ENCODE peak calls at places on chromosomes 5 and 9, in five cellular contexts. I, A, W, J and Z are unnamed samples.

GRCh38 chr9:92463387-92463786 is 18.9 kb downstream of the ASPN start:
- DNase-seq in W (no peak), A (no peak), J (no peak), I (no peak), Z (no peak)

GRCh38 chr5:139417214-139417613 is 13.3 kb upstream of the SPATA24 start:
- DNase-seq in A (no peak), I (no peak), W (no peak), J (peak; percentile 60), Z (no peak)

GRCh38 chr5:76271836-76272235 is 131.2 kb upstream of the IQGAP2 start:
- DNase-seq in W (no peak), J (no peak), I (no peak), A (no peak), Z (no peak)

GRCh38 chr5:116778015-116778414 is 203.4 kb upstream of the SEMA6A start:
- DNase-seq in W (no peak), J (peak; percentile 18), I (no peak), A (no peak), Z (no peak)

GRCh38 chr5:470961-471749 is 28.2 kb downstream of the EXOC3 start:
- DNase-seq in W (no peak), J (no peak), I (no peak), A (no peak), Z (no peak)

GRCh38 chr9:108225371-108225905 is 630.3 kb downstream of the ACTL7B start:
- DNase-seq in A (no peak), J (no peak), I (no peak), W (peak; percentile 38), Z (no peak)

GRCh38 chr9:34578241-34579096 is 11.1 kb downstream of the CNTFR start:
- DNase-seq in W (peak; percentile 60), I (peak; percentile 46), J (peak; percentile 31), A (no peak), Z (no peak)

GRCh38 chr5:74673011-74673790 is 11.8 kb upstream of the HEXB start:
- DNase-seq in I (peak; percentile 49), A (no peak), W (peak; percentile 66), J (peak; percentile 58), Z (no peak)

GRCh38 chr9:10015755-10016154 is 597.0 kb downstream of the PTPRD start:
- DNase-seq in J (no peak), A (no peak), I (no peak), W (no peak), Z (no peak)

GRCh38 chr5:127702913-127703575 is at the start of gene CCDC192:
- DNase-seq in I (no peak), A (no peak), J (no peak), W (no peak), Z (no peak)

DNA sequence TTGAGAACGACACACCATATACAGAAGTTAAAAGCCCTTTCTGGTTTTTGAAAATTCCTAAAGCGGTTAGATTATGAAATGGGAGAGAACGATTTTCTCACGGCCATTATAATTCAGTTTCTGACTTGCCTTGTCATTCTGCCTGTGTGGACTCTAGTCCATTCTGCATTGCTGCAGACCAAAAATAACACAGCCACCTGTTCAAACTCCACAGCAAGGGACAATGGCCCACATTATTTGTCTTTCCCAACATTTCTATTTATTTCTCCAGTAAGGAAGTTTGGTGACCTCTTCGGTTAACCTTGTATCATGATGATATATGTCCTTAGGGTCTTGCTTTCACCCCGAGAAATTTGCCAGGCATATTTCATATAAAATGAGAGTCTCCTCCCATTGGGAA is 497.7 kb downstream of the BRINP1 start:
- DNase-seq in A (no peak), W (no peak), J (no peak), I (no peak), Z (no peak)
- TF ChIP-seq CTCF in A (no peak), W (no peak), J (no peak), I (no peak), Z (no peak)

GRCh38 chr9:120578614-120579013 is 1.4 kb downstream of the CDK5RAP2 start:
- DNase-seq in I (no peak), J (no peak), A (no peak), W (no peak), Z (no peak)
- H3K4me3 ChIP-seq in I (peak overlapping the region; percentile 94), J (peak overlapping the region; percentile 98), A (no peak overlapping the region), W (no peak overlapping the region), Z (peak overlapping the region; percentile 97)

DNA sequence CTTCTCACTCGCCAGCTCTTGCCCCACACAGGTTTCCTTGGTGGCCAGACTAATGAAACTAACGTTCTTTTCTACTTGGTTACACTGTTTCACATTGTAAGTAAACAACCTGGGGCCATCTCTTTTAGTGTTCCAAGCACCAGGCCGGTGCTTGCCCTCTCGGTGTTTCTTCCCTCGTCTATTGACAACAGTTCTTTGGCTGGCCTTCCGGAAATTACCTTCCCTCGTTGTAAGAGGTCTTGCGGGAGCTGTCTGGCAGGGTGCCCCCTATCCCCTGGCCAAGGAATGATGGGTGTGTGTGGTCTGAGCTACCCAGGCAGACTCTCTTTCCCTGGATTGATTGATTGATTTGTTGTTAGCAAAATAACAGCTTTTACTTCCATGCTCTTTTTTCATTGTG is 918 bp upstream of the MYMK start:
- DNase-seq in I (no peak), A (peak; percentile 65), W (no peak), J (no peak), Z (no peak)
- TF ChIP-seq CTCF in I (no peak), A (no peak), W (no peak), J (no peak), Z (no peak)

GRCh38 chr5:143404416-143405062 is 1.1 kb upstream of the NR3C1 start:
- DNase-seq in W (peak; percentile 96), A (peak; percentile 66), J (peak; percentile 95), I (peak; percentile 85), Z (peak; percentile 65)

GRCh38 chr5:143403357-143403606 is 204 bp downstream of the NR3C1 start:
- DNase-seq in W (no peak), I (no peak), A (no peak), J (no peak), Z (no peak)

GRCh38 chr5:143402464-143403356 is 776 bp downstream of the NR3C1 start:
- DNase-seq in J (peak; percentile 68), A (peak; percentile 58), I (peak; percentile 81), W (peak; percentile 56), Z (no peak)

GRCh38 chr5:143405063-143405746 is 1.7 kb upstream of the NR3C1 start:
- DNase-seq in W (peak; percentile 91), J (peak; percentile 89), A (peak; percentile 75), I (peak; percentile 89), Z (peak; percentile 67)

DNA sequence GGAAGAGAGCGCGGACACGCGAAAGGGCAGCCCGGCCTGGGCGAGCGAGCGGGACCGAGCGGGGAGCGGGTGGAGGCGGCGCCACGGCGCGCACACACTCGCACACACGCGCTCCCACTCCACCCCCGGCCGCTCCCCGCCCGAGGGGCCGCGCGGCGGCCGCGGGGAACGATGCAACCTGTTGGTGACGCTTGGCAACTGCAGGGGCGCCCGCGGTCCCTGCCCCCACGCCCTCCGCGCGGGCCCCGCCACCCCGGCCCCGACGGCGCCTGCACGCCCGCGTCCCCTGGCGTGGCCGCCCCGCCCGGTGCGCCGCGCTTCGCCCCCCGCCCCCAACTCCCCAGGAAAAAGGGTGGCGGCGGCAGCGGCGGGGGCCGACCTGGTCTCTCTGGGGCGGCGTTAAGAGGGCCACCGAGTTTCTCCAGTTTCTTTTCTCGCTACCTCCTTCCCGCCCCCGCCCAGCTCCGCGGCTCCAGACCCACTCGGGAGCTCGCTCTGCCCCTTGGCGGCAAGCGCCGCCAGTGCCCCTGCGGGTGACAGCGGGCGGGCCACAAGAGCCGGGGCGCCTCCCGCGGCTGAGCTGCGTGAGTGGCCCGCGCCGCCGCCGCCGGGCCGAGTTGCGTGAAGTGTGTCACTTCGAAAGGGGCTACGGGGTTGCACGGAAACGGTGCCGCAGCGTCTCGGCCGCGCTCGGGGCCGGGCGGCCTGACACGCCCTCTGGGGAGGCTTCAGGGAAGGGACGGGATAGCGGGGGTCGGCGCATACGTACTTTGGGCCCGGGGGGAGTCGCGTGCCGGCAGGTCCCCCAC is at the start of gene NR3C1:
- DNase-seq in W (peak; percentile 93), I (peak; percentile 92), J (peak; percentile 86), A (peak; percentile 78), Z (peak; percentile 74)
- H3K4me3 ChIP-seq in W (peak within 1 kb of the TSS; percentile 83), I (peak within 1 kb of the TSS; percentile 95), J (peak within 1 kb of the TSS; percentile 84), A (peak within 1 kb of the TSS; percentile 86), Z (peak within 1 kb of the TSS; percentile 97)

DNA sequence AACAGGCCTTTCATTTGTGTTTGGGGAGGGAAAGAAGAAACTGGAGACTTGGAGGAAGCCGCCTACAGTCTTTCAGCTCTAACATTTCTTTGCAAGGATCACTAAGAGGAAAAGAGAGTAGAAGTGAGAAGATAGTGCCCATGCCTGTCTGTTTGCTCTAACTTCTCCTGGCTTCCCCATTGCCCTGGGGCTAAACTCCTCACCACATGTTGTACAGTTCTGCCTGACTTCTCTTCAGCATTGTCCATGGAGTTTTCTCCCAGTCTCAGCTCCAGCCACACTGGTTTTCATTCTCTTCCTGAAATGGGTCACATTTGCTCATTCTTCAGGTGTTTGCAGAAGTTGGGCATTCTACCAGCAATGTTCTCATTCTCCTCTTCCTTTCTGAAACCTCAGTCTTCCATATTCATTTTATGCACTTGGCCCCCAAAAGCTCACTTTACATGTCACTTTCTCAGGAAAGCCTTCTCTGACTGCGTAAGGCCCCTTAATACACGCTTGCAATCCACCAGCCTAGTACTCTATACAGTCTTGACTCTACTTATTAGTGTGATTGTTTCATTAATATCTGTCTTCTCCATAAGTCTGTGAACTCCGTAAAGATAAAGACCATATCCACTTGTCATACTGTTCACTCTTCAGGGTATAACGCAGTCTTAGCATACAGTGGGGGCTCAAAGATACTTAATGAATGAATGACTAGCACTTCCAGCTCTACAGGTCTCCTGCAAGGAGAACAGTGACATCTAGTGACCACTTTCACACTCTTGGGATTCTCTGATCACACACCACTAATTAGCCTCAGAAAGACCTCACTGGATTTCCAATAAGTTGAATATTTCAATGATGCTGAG is 40.2 kb upstream of the TRIM32 start:
- DNase-seq in I (peak; percentile 38), A (no peak), J (peak; percentile 54), W (peak; percentile 79), Z (no peak)
- TF ChIP-seq CTCF in I (peak; percentile 60), A (peak; percentile 32), J (peak; percentile 66), W (peak; percentile 76), Z (peak; percentile 51)